ENCODE peak calls at places on chromosomes 12 and 14, in six cellular contexts. Z, I, U, E, R and V are unnamed samples.
A peak's percentile ranks its signal among the peaks of the same experiment; 100 is the strongest.

GRCh38 chr12:131380220-131380957 is 330.5 kb upstream of the SFSWAP start:
- DNase-seq in R (no peak), U (no peak), I (no peak), Z (no peak), E (no peak), V (no peak)

GRCh38 chr14:51862171-51862838 is 1.9 kb downstream of the GNG2 start:
- DNase-seq in E (no peak), Z (peak; percentile 78), R (no peak), I (no peak), U (no peak), V (no peak)

GRCh38 chr14:93395227-93395626 is 35.5 kb upstream of the UNC79 start:
- DNase-seq in R (no peak), U (no peak), I (no peak), E (no peak), Z (no peak), V (no peak)

GRCh38 chr12:14362347-14362746 is 3.1 kb upstream of the ATF7IP start:
- DNase-seq in R (no peak), E (no peak), I (no peak), Z (no peak), U (no peak), V (no peak)

GRCh38 chr12:26056335-26056734 is 68.5 kb downstream of the BHLHE41 start:
- DNase-seq in R (no peak), I (peak; percentile 51), E (no peak), Z (no peak), U (peak; percentile 49), V (no peak)

GRCh38 chr14:68704736-68705720 is 87.8 kb downstream of the ZFP36L1 start:
- DNase-seq in R (no peak), I (no peak), Z (no peak), U (peak; percentile 42), E (no peak), V (no peak)

GRCh38 chr14:94483729-94484275 is 7.8 kb upstream of the SERPINA9 start:
- DNase-seq in Z (no peak), U (peak; percentile 20), I (no peak), R (no peak), E (no peak), V (no peak)

GRCh38 chr14:89397569-89397968 is 19.5 kb downstream of the FOXN3 start:
- DNase-seq in R (no peak), E (no peak), Z (no peak), I (no peak), U (no peak), V (no peak)

GRCh38 chr14:100620437-100621100 is 33.4 kb upstream of the BEGAIN start:
- DNase-seq in E (peak; percentile 18), Z (no peak), I (no peak), U (no peak), R (no peak), V (no peak)

GRCh38 chr12:24561882-24562760 is 386.8 kb downstream of the BCAT1 start:
- DNase-seq in I (peak; percentile 40), E (peak; percentile 82), R (peak; percentile 77), U (peak; percentile 57), Z (no peak), V (peak; percentile 65)

GRCh38 chr14:101845496-101845895 is 84.0 kb downstream of the PPP2R5C start:
- DNase-seq in E (no peak), Z (no peak), I (no peak), U (no peak), R (no peak), V (no peak)